ENCODE peak calls at places on chromosomes 1 and 21, in seven cellular contexts. R, O, Q, F, D, K and Y are unnamed samples.

GRCh38 chr21:35616090-35616489 is 444.2 kb downstream of the SETD4 start:
- DNase-seq in O (no peak), R (no peak), K (peak), D (no peak), F (no peak), Q (no peak), Y (no peak)

GRCh38 chr1:99968214-99968613 is 1.6 kb upstream of the SLC35A3 start:
- DNase-seq in D (no peak), F (no peak), R (no peak), K (no peak), O (no peak), Q (no peak), Y (no peak)

GRCh38 chr1:155196103-155196892 is 11.4 kb downstream of the THBS3 start:
- DNase-seq in F (peak), R (peak), D (peak), Q (no peak), K (peak), O (no peak), Y (no peak)

GRCh38 chr1:51535006-51535592 is 16.0 kb upstream of the EPS15 start:
- DNase-seq in F (peak), K (peak), R (no peak), Q (peak), O (peak), D (peak), Y (peak)

GRCh38 chr1:17795836-17796645 is 40.9 kb downstream of the ACTL8 start:
- DNase-seq in O (no peak), F (no peak), R (no peak), K (no peak), D (no peak), Q (no peak), Y (no peak)

GRCh38 chr1:79695133-79695532 is 688.6 kb upstream of the ADGRL4 start:
- DNase-seq in K (no peak), D (no peak), Q (no peak), R (no peak), O (no peak), F (no peak), Y (no peak)

GRCh38 chr1:151326619-151327222 is 495 bp downstream of the PI4KB start:
- DNase-seq in O (peak), F (no peak), Q (peak), K (peak), D (peak), R (peak), Y (no peak)

GRCh38 chr1:214632091-214632490 is 29.1 kb downstream of the CENPF start:
- DNase-seq in Q (no peak), K (no peak), F (no peak), D (no peak), O (no peak), R (no peak), Y (no peak)

GRCh38 chr1:44249543-44249942 is 36.3 kb downstream of the DMAP1 start:
- DNase-seq in O (peak), D (no peak), F (peak), Q (no peak), K (peak), R (no peak), Y (no peak)

GRCh38 chr1:241551759-241552638 is 19.8 kb downstream of the KMO start:
- DNase-seq in Q (no peak), R (no peak), F (no peak), O (no peak), D (peak), K (no peak), Y (no peak)

GRCh38 chr1:143497374-143497747 is 474.4 kb downstream of the FAM72C start:
- DNase-seq in F (peak), D (no peak), O (no peak), K (no peak), R (peak), Q (peak), Y (no peak)

GRCh38 chr1:22850681-22851080 is 122.0 kb downstream of the LACTBL1 start:
- DNase-seq in F (no peak), Q (no peak), R (peak), D (peak), O (peak), K (no peak), Y (no peak)

GRCh38 chr1:170872663-170873062 is 62.7 kb upstream of the MROH9 start:
- DNase-seq in Q (no peak), O (no peak), K (no peak), F (no peak), R (no peak), D (no peak), Y (no peak)

GRCh38 chr21:34702341-34702807 is 33.6 kb downstream of the CLIC6 start:
- DNase-seq in O (no peak), R (peak), Q (peak), D (peak), K (peak), F (no peak), Y (peak)

GRCh38 chr1:29746076-29746665 is 509.8 kb downstream of the PTPRU start:
- DNase-seq in R (no peak), Q (no peak), F (no peak), D (no peak), O (no peak), K (no peak), Y (no peak)

GRCh38 chr1:56626546-56626945 is 18.6 kb upstream of the PRKAA2 start:
- DNase-seq in Q (no peak), O (no peak), D (no peak), K (peak), F (no peak), R (no peak), Y (no peak)

GRCh38 chr1:153404768-153405167 is 11.6 kb upstream of the S100A7A start:
- DNase-seq in O (no peak), D (no peak), K (no peak), F (peak), Q (peak), R (peak), Y (no peak)

GRCh38 chr1:5404412-5405203 is 587.6 kb downstream of the NPHP4 start:
- DNase-seq in D (no peak), F (no peak), O (no peak), K (no peak), R (no peak), Q (no peak), Y (no peak)

GRCh38 chr21:34072145-34073031 is 990 bp upstream of the MRPS6 start:
- DNase-seq in O (peak), D (peak), K (peak), Q (peak), F (no peak), R (peak), Y (no peak)

GRCh38 chr1:61149010-61149860 is 66.9 kb downstream of the NFIA start:
- DNase-seq in Q (no peak), D (no peak), R (no peak), O (no peak), K (no peak), F (no peak), Y (no peak)

GRCh38 chr1:108000620-108001105 is 35.7 kb upstream of the VAV3 start:
- DNase-seq in K (peak), Q (peak), F (no peak), R (peak), D (peak), O (no peak), Y (peak)

GRCh38 chr1:36321119-36321951 is 2.1 kb downstream of the EVA1B start:
- DNase-seq in O (peak), K (peak), D (peak), Q (peak), F (peak), R (peak), Y (peak)

GRCh38 chr1:116738673-116739370 is 15.4 kb upstream of the CD2 start:
- DNase-seq in F (no peak), D (no peak), Q (no peak), O (no peak), K (no peak), R (no peak), Y (no peak)

GRCh38 chr1:204073837-204074273 is 940 bp downstream of the SOX13 start:
- DNase-seq in K (peak), D (peak), Q (no peak), O (peak), F (peak), R (peak), Y (no peak)

GRCh38 chr1:42430286-42430685 is 25.5 kb downstream of the ZMYND12 start:
- DNase-seq in O (no peak), F (no peak), K (no peak), D (no peak), Q (no peak), R (no peak), Y (no peak)

GRCh38 chr21:28737671-28738279 is 254.9 kb downstream of the LTN1 start:
- DNase-seq in O (no peak), R (no peak), Q (no peak), D (peak), K (peak), F (no peak), Y (no peak)

GRCh38 chr21:27645285-27645684 is 678.4 kb upstream of the ADAMTS5 start:
- DNase-seq in D (no peak), R (no peak), F (no peak), O (no peak), K (peak), Q (no peak), Y (no peak)

GRCh38 chr1:167219646-167220536 is 795 bp upstream of the POU2F1 start:
- DNase-seq in F (peak), Q (peak), R (peak), O (peak), K (peak), D (peak), Y (peak)

GRCh38 chr1:25952851-25953401 is 44.9 kb downstream of the PAFAH2 start:
- DNase-seq in R (peak), O (peak), D (peak), Q (no peak), K (peak), F (no peak), Y (peak)

GRCh38 chr1:94067196-94067595 is 53.8 kb downstream of the ABCA4 start:
- DNase-seq in R (no peak), D (no peak), F (no peak), K (peak), Q (no peak), O (no peak), Y (peak)

GRCh38 chr1:162656266-162656665 is 24.0 kb downstream of the DDR2 start:
- DNase-seq in F (no peak), Q (no peak), O (no peak), D (no peak), R (no peak), K (no peak), Y (no peak)

GRCh38 chr1:39676951-39677350 is 5.0 kb upstream of the NT5C1A start:
- DNase-seq in K (no peak), F (no peak), D (no peak), Q (no peak), R (peak), O (no peak), Y (no peak)

GRCh38 chr1:20248954-20249612 is 41.6 kb upstream of the VWA5B1 start:
- DNase-seq in O (no peak), D (no peak), Q (no peak), F (no peak), K (no peak), R (no peak), Y (no peak)

DNA sequence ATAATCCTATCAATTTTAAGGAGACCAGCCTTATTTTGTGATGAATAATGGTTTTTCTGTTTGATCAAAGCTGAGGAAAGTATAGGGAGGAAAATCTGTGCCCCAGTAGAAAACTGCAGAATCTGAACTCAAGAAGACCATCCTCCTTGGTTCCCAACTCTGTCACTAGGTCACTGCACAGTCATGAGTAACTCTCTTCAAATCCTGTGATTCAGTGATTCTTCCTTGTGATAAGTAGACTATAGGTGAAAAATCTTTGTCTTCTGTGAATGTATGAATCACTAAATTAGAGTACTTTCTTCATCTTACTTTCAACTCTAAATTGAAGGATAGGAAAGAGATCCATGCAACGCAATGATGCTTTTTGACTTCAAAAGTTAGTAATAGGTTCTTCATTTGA is 13.3 kb upstream of the OR2L5 start:
- DNase-seq in Q (no peak), O (no peak), D (no peak), R (no peak), K (no peak), F (no peak), Y (no peak)
- TF ChIP-seq CTCF in Q (no peak), O (no peak), D (no peak), R (no peak), K (no peak), F (no peak), Y (no peak)

DNA sequence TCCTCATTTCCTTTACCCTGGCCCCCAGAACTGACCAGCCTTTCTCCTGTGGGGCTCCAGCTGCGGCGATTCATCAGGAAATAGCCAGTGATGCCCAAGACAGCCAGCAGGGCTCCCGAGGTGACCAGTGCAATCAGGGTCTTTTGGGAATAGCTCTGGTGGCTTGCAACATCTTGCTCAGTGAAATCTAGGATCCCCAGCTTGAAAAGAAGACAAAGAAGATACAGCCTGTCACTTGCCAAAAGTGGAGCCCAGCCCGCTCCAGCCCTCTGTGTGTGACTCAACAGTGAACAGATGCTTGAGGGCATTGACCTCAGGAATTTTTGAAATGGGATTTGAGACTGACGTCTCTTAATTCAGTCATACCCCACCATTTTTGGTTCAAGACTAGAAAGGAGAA is 22.3 kb downstream of the CD34 start:
- DNase-seq in D (peak), O (no peak), R (peak), K (peak), F (no peak), Q (peak), Y (no peak)
- H3K27ac ChIP-seq in D (peak), O (no peak), R (peak), K (peak), F (no peak), Q (peak), Y (no peak)

GRCh38 chr1:15043934-15044333 is 109.6 kb upstream of the TMEM51 start:
- DNase-seq in Q (no peak), F (no peak), R (no peak), D (no peak), K (no peak), O (no peak), Y (no peak)

GRCh38 chr1:15038232-15039016 is 115.1 kb upstream of the TMEM51 start:
- DNase-seq in R (no peak), D (no peak), Q (no peak), K (no peak), O (no peak), F (peak), Y (no peak)

GRCh38 chr1:15036101-15036500 is 117.4 kb upstream of the TMEM51 start:
- DNase-seq in Q (no peak), O (no peak), K (no peak), R (no peak), D (no peak), F (no peak), Y (no peak)

GRCh38 chr1:15039017-15039648 is 114.4 kb upstream of the TMEM51 start:
- DNase-seq in D (no peak), R (no peak), O (no peak), F (no peak), K (no peak), Q (no peak), Y (no peak)

DNA sequence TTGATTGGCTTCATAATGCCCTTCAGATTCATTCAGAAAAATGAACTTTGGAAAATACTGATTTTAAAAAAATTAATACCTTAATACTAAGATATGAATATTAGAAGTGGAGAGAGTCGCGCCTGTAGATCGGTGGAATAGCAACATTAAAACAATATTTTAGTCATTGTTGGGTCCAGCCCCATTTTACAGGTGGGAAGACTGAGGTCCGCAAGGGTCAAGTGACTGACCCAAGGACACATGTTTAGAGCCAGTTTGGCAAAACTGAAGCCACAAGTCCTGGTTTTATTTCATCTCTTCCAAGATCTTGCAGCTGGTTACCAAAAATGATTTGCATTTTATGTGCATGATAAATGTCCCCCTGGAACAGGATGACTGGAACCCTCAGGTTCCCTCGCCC is 113.6 kb upstream of the TMEM51 start:
- DNase-seq in F (no peak), R (no peak), O (no peak), K (no peak), D (no peak), Q (no peak), Y (no peak)
- H3K4me3 ChIP-seq in F (no peak), R (no peak), O (no peak), K (no peak), D (no peak), Q (no peak), Y (no peak)

GRCh38 chr1:222124602-222125001 is 382.7 kb upstream of the DUSP10 start:
- DNase-seq in D (no peak), R (no peak), Q (no peak), F (peak), K (no peak), O (no peak), Y (no peak)
- TF ChIP-seq CTCF in D (no peak), R (no peak), Q (no peak), F (peak), K (peak), O (no peak), Y (no peak)